ENCODE peak calls at places on chromosomes 4 and X, in five cellular contexts. P is GM12864, K is cardiac muscle cell, Z is astrocyte of the spinal cord, Y is neural progenitor cell. M is an unnamed sample.
A peak's percentile ranks its signal among the peaks of the same experiment; 100 is the strongest.

GRCh38 chrX:28880136-28880535 is 292.9 kb downstream of the IL1RAPL1 start:
- DNase-seq in K (peak; percentile 73), Y (peak; percentile 35), Z (peak; percentile 13), P (no peak), M (no peak)

GRCh38 chr4:27985522-27985921 is 1124.9 kb downstream of the STIM2 start:
- DNase-seq in K (no peak), Y (no peak), P (no peak), Z (no peak), M (no peak)

GRCh38 chrX:23901065-23901464 is 6.7 kb downstream of the APOO start:
- DNase-seq in Y (no peak), K (peak; percentile 68), P (no peak), Z (peak; percentile 69), M (no peak)

GRCh38 chr4:176383273-176384077 is 63.7 kb downstream of the SPCS3 start:
- DNase-seq in K (peak; percentile 27), Z (peak; percentile 72), Y (no peak), P (no peak), M (no peak)

GRCh38 chrX:152821145-152821765 is 9.3 kb downstream of the CETN2 start:
- DNase-seq in Z (no peak), K (peak; percentile 31), Y (peak; percentile 72), P (no peak), M (no peak)

GRCh38 chr4:107721436-107722090 is 1.5 kb upstream of the PAPSS1 start:
- DNase-seq in K (no peak), P (no peak), Z (no peak), Y (peak; percentile 56), M (peak; percentile 37)

GRCh38 chr4:6352031-6352763 is 82.5 kb downstream of the WFS1 start:
- DNase-seq in P (no peak), Z (no peak), Y (no peak), K (no peak), M (no peak)

GRCh38 chrX:119266364-119266995 is 30.4 kb downstream of the PGRMC1 start:
- DNase-seq in P (no peak), Y (peak; percentile 14), K (peak; percentile 36), Z (peak; percentile 8), M (peak; percentile 19)

GRCh38 chr4:110475881-110476818 is at the start of gene ENPEP:
- DNase-seq in Z (peak; percentile 35), Y (no peak), K (peak; percentile 71), P (no peak), M (no peak)

GRCh38 chr4:185127021-185127925 is 15.8 kb upstream of the SLC25A4 start:
- DNase-seq in Z (no peak), K (peak; percentile 45), P (no peak), Y (peak; percentile 63), M (peak; percentile 39)

GRCh38 chr4:89674876-89675459 is 162.0 kb downstream of the SNCA start:
- DNase-seq in P (no peak), Y (no peak), K (no peak), Z (no peak), M (no peak)

GRCh38 chr4:11847161-11847560 is 418.5 kb upstream of the HS3ST1 start:
- DNase-seq in P (no peak), Y (no peak), K (peak; percentile 90), Z (no peak), M (no peak)

GRCh38 chr4:40737882-40738281 is 11.9 kb upstream of the NSUN7 start:
- DNase-seq in Y (peak; percentile 5), K (no peak), Z (no peak), P (no peak), M (no peak)

GRCh38 chr4:149836546-149836945 is 20.9 kb upstream of the IQCM start:
- DNase-seq in Z (no peak), P (no peak), Y (no peak), K (no peak), M (no peak)

GRCh38 chr4:98938386-98938785 is 9.5 kb upstream of the EIF4E start:
- DNase-seq in Y (no peak), Z (peak; percentile 20), P (no peak), K (peak; percentile 41), M (no peak)

GRCh38 chr4:17702666-17703065 is 78.8 kb downstream of the FAM184B start:
- DNase-seq in P (no peak), Y (no peak), K (no peak), Z (no peak), M (no peak)

GRCh38 chr4:158356331-158356730 is 146.0 kb downstream of the TMEM144 start:
- DNase-seq in K (no peak), Z (peak; percentile 42), P (no peak), Y (no peak), M (no peak)

GRCh38 chr4:78687818-78688217 is 88.3 kb upstream of the BMP2K start:
- DNase-seq in P (no peak), Z (no peak), K (no peak), Y (no peak), M (no peak)

GRCh38 chr4:61149278-61149677 is 50.8 kb upstream of the ADGRL3 start:
- DNase-seq in P (no peak), K (peak; percentile 62), Y (no peak), Z (peak; percentile 10), M (no peak)

GRCh38 chr4:33722800-33723511 is 2521.4 kb downstream of the ARAP2 start:
- DNase-seq in Y (no peak), Z (no peak), K (peak; percentile 82), P (no peak), M (no peak)

GRCh38 chrX:97189668-97190067 is 306.0 kb downstream of the RPA4 start:
- DNase-seq in Z (no peak), P (no peak), Y (no peak), K (no peak), M (no peak)

GRCh38 chr4:95124906-95125504 is 367.2 kb downstream of the BMPR1B start:
- DNase-seq in K (peak; percentile 83), Z (peak; percentile 81), Y (peak; percentile 78), P (no peak), M (peak; percentile 8)

GRCh38 chr4:56723201-56723605 is 42.1 kb upstream of the HOPX start:
- DNase-seq in K (no peak), P (no peak), Y (no peak), Z (no peak), M (no peak)

GRCh38 chr4:59704621-59705020 is 1495.5 kb upstream of the ADGRL3 start:
- DNase-seq in K (no peak), P (no peak), Y (no peak), Z (no peak), M (no peak)

GRCh38 chr4:48944659-48945290 is 38.2 kb upstream of the OCIAD2 start:
- DNase-seq in Y (peak; percentile 48), K (no peak), Z (no peak), P (peak; percentile 10), M (peak; percentile 31)

GRCh38 chr4:132910226-132910748 is 238.8 kb upstream of the PCDH10 start:
- DNase-seq in Z (no peak), P (no peak), Y (no peak), K (no peak), M (no peak)

GRCh38 chrX:19514791-19515614 is at the start of gene MAP3K15:
- DNase-seq in P (no peak), Z (no peak), K (peak; percentile 8), Y (peak; percentile 72), M (peak; percentile 46)

GRCh38 chr4:123308667-123309066 is 87.9 kb upstream of the SPRY1 start:
- DNase-seq in P (no peak), K (no peak), Y (no peak), Z (no peak), M (no peak)

GRCh38 chrX:74535633-74536141 is 78.7 kb downstream of the RLIM start:
- DNase-seq in P (no peak), Z (peak; percentile 48), Y (peak; percentile 46), K (peak; percentile 64), M (peak; percentile 48)

GRCh38 chr4:80788798-80789197 is 241.7 kb upstream of the BMP3 start:
- DNase-seq in Z (peak; percentile 47), P (no peak), Y (no peak), K (peak; percentile 19), M (no peak)

GRCh38 chr4:102344520-102344954 is 745 bp downstream of the SLC39A8 start:
- DNase-seq in K (peak; percentile 61), Y (peak; percentile 79), Z (peak; percentile 51), P (no peak), M (peak; percentile 76)

GRCh38 chr4:126777649-126778048 is 855.1 kb upstream of the INTU start:
- DNase-seq in Z (peak; percentile 82), Y (no peak), K (peak; percentile 51), P (no peak), M (no peak)

GRCh38 chrX:57952320-57952678 is 42.0 kb upstream of the ZXDA start:
- DNase-seq in P (no peak), K (no peak), Z (no peak), Y (no peak), M (no peak)

GRCh38 chr4:149050840-149051239 is 608.6 kb upstream of the NR3C2 start:
- DNase-seq in K (no peak), Z (no peak), Y (no peak), P (no peak), M (no peak)

GRCh38 chrX:39839371-39839770 is 258.4 kb downstream of the BCOR start:
- DNase-seq in Y (no peak), Z (no peak), K (no peak), P (no peak), M (no peak)

GRCh38 chr4:2962099-2962455 is 1.1 kb downstream of the NOP14 start:
- DNase-seq in P (no peak), Z (no peak), K (no peak), Y (peak; percentile 36), M (no peak)
- TF ChIP-seq CTCF in P (no peak), Z (no peak), K (peak; percentile 5), Y (no peak), M (peak; percentile 9)

DNA sequence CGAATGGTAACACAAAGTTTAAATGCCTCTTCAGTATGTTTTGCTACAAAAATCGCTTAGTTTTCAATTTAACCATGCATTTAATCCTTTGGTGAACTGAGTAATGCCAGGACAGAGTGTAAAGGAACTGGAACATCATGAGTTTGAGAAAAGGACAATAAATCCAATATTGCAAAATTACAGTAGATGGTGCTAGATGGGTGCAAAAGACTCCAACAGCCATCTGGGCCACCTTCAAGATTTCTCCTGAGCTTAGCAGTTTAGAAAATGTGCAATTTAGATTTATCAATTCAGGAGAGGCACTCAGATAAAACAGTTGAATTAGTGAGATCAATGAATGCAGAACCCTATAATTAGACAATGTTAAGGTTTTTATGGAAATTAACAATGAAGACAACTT is 33.2 kb upstream of the MID1IP1 start:
- DNase-seq in Z (peak; percentile 13), Y (no peak), P (no peak), K (peak; percentile 48), M (peak; percentile 10)
- TF ChIP-seq CTCF in Z (no peak), Y (no peak), P (peak; percentile 14), K (peak; percentile 32), M (peak; percentile 28)

DNA sequence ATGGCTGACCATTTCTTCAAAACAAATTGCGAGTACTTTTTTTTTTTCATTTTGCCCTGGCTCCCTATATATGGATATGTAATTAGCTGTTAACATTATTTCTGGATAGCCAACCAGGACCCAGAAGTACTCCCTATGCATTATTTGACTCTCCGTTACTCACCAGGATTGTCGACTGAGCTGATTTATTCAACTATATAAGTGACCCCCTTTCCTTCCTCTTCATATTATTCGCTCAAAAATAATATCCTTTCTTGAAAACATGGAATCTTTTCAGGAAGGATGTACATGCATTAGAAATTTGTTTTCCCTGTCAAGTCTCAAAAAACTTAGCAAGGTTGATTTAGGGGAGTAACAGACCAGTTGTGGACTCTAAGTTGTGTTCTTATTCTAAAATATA is 114.1 kb upstream of the KLHL4 start:
- DNase-seq in P (no peak), K (no peak), Z (no peak), Y (no peak), M (no peak)
- TF ChIP-seq CTCF in P (no peak), K (no peak), Z (no peak), Y (no peak), M (no peak)

GRCh38 chr4:165814256-165815010 is 58.6 kb upstream of the TLL1 start:
- DNase-seq in K (peak; percentile 21), Z (peak; percentile 15), P (no peak), Y (no peak), M (no peak)

GRCh38 chr4:165810726-165811125 is 62.3 kb upstream of the TLL1 start:
- DNase-seq in K (no peak), Y (no peak), P (no peak), Z (no peak), M (no peak)

GRCh38 chr4:165813606-165814005 is 59.4 kb upstream of the TLL1 start:
- DNase-seq in Z (peak; percentile 3), K (peak; percentile 28), P (no peak), Y (no peak), M (no peak)
- TF ChIP-seq CTCF in Z (no peak), K (no peak), P (no peak), Y (no peak), M (no peak)

M was measured in GM10248.